ENCODE peak calls at places on chromosomes 2 and 18, in nine cellular contexts. One of them, this sample, is unnamed.

GRCh38 chr2:108492364-108492763 is 41.9 kb upstream of the LIMS1 start:
- DNase-seq in progenitor cell of endocrine pancreas: no peak
- DNase-seq in T-helper 9 cell: no peak
- DNase-seq in astrocyte of the spinal cord: peak; percentile 95
- DNase-seq in GM19239: no peak
- DNase-seq in NCI-H1436 treated with DMSO at 0.1 percent for 48 hours: no peak
- DNase-seq in T-helper 1 cell: peak; percentile 2
- DNase-seq in transverse colon: no peak
- DNase-seq in NCI-H1092 treated with DMSO at 0.1 percent for 48 hours: no peak
- DNase-seq in this sample: no peak

GRCh38 chr2:44897406-44897805 is 44.1 kb upstream of the SIX3 start:
- DNase-seq in progenitor cell of endocrine pancreas: no peak
- DNase-seq in T-helper 9 cell: no peak
- DNase-seq in NCI-H1092 treated with DMSO at 0.1 percent for 48 hours: peak; percentile 9
- DNase-seq in NCI-H1436 treated with DMSO at 0.1 percent for 48 hours: no peak
- DNase-seq in T-helper 1 cell: no peak
- DNase-seq in transverse colon: no peak
- DNase-seq in astrocyte of the spinal cord: no peak
- DNase-seq in GM19239: no peak
- DNase-seq in this sample: no peak

GRCh38 chr2:99488587-99488998 is 1.2 kb downstream of the REV1 start:
- DNase-seq in transverse colon: peak; percentile 33
- DNase-seq in GM19239: peak; percentile 17
- DNase-seq in T-helper 1 cell: peak; percentile 34
- DNase-seq in NCI-H1092 treated with DMSO at 0.1 percent for 48 hours: no peak
- DNase-seq in progenitor cell of endocrine pancreas: no peak
- DNase-seq in NCI-H1436 treated with DMSO at 0.1 percent for 48 hours: no peak
- DNase-seq in astrocyte of the spinal cord: peak; percentile 33
- DNase-seq in T-helper 9 cell: no peak
- DNase-seq in this sample: no peak

GRCh38 chr18:35117951-35118411 is 76.8 kb downstream of the MAPRE2 start:
- DNase-seq in NCI-H1092 treated with DMSO at 0.1 percent for 48 hours: no peak
- DNase-seq in T-helper 1 cell: no peak
- DNase-seq in GM19239: no peak
- DNase-seq in progenitor cell of endocrine pancreas: no peak
- DNase-seq in astrocyte of the spinal cord: peak; percentile 54
- DNase-seq in transverse colon: no peak
- DNase-seq in T-helper 9 cell: no peak
- DNase-seq in NCI-H1436 treated with DMSO at 0.1 percent for 48 hours: no peak
- DNase-seq in this sample: no peak

GRCh38 chr18:23134780-23135678 is at the start of gene CABLES1:
- DNase-seq in NCI-H1436 treated with DMSO at 0.1 percent for 48 hours: no peak
- DNase-seq in transverse colon: peak; percentile 56
- DNase-seq in T-helper 1 cell: peak; percentile 32
- DNase-seq in NCI-H1092 treated with DMSO at 0.1 percent for 48 hours: peak; percentile 67
- DNase-seq in progenitor cell of endocrine pancreas: peak; percentile 56
- DNase-seq in GM19239: peak; percentile 43
- DNase-seq in astrocyte of the spinal cord: peak; percentile 73
- DNase-seq in T-helper 9 cell: no peak
- DNase-seq in this sample: peak; percentile 43

GRCh38 chr2:150150137-150150536 is 337.3 kb downstream of the RND3 start:
- DNase-seq in transverse colon: no peak
- DNase-seq in progenitor cell of endocrine pancreas: no peak
- DNase-seq in NCI-H1436 treated with DMSO at 0.1 percent for 48 hours: no peak
- DNase-seq in GM19239: no peak
- DNase-seq in astrocyte of the spinal cord: no peak
- DNase-seq in T-helper 1 cell: no peak
- DNase-seq in T-helper 9 cell: no peak
- DNase-seq in NCI-H1092 treated with DMSO at 0.1 percent for 48 hours: no peak
- DNase-seq in this sample: no peak

GRCh38 chr2:180523629-180524340 is 456.6 kb upstream of the UBE2E3 start:
- DNase-seq in transverse colon: no peak
- DNase-seq in astrocyte of the spinal cord: peak; percentile 88
- DNase-seq in T-helper 9 cell: no peak
- DNase-seq in NCI-H1436 treated with DMSO at 0.1 percent for 48 hours: no peak
- DNase-seq in GM19239: no peak
- DNase-seq in progenitor cell of endocrine pancreas: no peak
- DNase-seq in T-helper 1 cell: no peak
- DNase-seq in NCI-H1092 treated with DMSO at 0.1 percent for 48 hours: no peak
- DNase-seq in this sample: no peak

GRCh38 chr2:5818947-5819346 is 126.8 kb downstream of the SOX11 start:
- DNase-seq in astrocyte of the spinal cord: no peak
- DNase-seq in T-helper 1 cell: no peak
- DNase-seq in T-helper 9 cell: no peak
- DNase-seq in NCI-H1092 treated with DMSO at 0.1 percent for 48 hours: no peak
- DNase-seq in transverse colon: no peak
- DNase-seq in NCI-H1436 treated with DMSO at 0.1 percent for 48 hours: no peak
- DNase-seq in progenitor cell of endocrine pancreas: no peak
- DNase-seq in GM19239: no peak
- DNase-seq in this sample: no peak

GRCh38 chr2:181058378-181059269 is 78.2 kb downstream of the UBE2E3 start:
- DNase-seq in GM19239: peak; percentile 4
- DNase-seq in progenitor cell of endocrine pancreas: no peak
- DNase-seq in transverse colon: peak; percentile 15
- DNase-seq in astrocyte of the spinal cord: peak; percentile 43
- DNase-seq in NCI-H1092 treated with DMSO at 0.1 percent for 48 hours: peak; percentile 11
- DNase-seq in NCI-H1436 treated with DMSO at 0.1 percent for 48 hours: no peak
- DNase-seq in T-helper 9 cell: peak; percentile 4
- DNase-seq in T-helper 1 cell: peak; percentile 47
- DNase-seq in this sample: no peak

GRCh38 chr18:56139372-56139771 is 499.0 kb downstream of the TXNL1 start:
- DNase-seq in transverse colon: no peak
- DNase-seq in NCI-H1092 treated with DMSO at 0.1 percent for 48 hours: no peak
- DNase-seq in GM19239: no peak
- DNase-seq in astrocyte of the spinal cord: no peak
- DNase-seq in T-helper 9 cell: no peak
- DNase-seq in progenitor cell of endocrine pancreas: no peak
- DNase-seq in NCI-H1436 treated with DMSO at 0.1 percent for 48 hours: no peak
- DNase-seq in T-helper 1 cell: no peak
- DNase-seq in this sample: no peak

GRCh38 chr2:213086566-213086965 is 64.8 kb downstream of the IKZF2 start:
- DNase-seq in T-helper 1 cell: no peak
- DNase-seq in NCI-H1436 treated with DMSO at 0.1 percent for 48 hours: no peak
- DNase-seq in GM19239: no peak
- DNase-seq in transverse colon: no peak
- DNase-seq in progenitor cell of endocrine pancreas: no peak
- DNase-seq in astrocyte of the spinal cord: no peak
- DNase-seq in T-helper 9 cell: no peak
- DNase-seq in NCI-H1092 treated with DMSO at 0.1 percent for 48 hours: no peak
- DNase-seq in this sample: no peak

This sample was measured in prostate gland.